ENCODE peak calls at places on chromosomes 3 and 15, in eight cellular contexts. L, N, M, Z, W, J, G and E are unnamed samples.

GRCh38 chr3:44554626-44555592 is at the start of gene ZKSCAN7:
- DNase-seq in N (peak), Z (no peak), W (peak), M (peak), J (no peak), G (no peak), L (peak), E (peak)

GRCh38 chr3:28915711-28916481 is 365.0 kb upstream of the RBMS3 start:
- DNase-seq in N (peak), G (peak), Z (no peak), L (peak), W (no peak), J (peak), M (peak), E (no peak)

GRCh38 chr3:45610129-45610528 is 15.6 kb downstream of the LIMD1 start:
- DNase-seq in J (no peak), L (no peak), Z (no peak), W (no peak), N (no peak), G (no peak), M (no peak), E (no peak)

GRCh38 chr3:133977568-133977967 is 52.2 kb downstream of the SLCO2A1 start:
- DNase-seq in L (peak), M (no peak), Z (no peak), G (no peak), W (no peak), J (no peak), N (no peak), E (peak)

GRCh38 chr3:39808467-39809180 is 785 bp upstream of the MYRIP start:
- DNase-seq in N (no peak), M (peak), W (peak), Z (no peak), J (no peak), G (no peak), L (peak), E (no peak)

GRCh38 chr3:134430950-134431445 is 54.8 kb downstream of the ANAPC13 start:
- DNase-seq in M (no peak), L (no peak), W (no peak), Z (no peak), N (peak), J (no peak), G (no peak), E (no peak)

GRCh38 chr15:74920472-74920871 is 13.8 kb upstream of the FAM219B start:
- DNase-seq in J (no peak), L (peak), N (peak), G (no peak), M (no peak), W (no peak), Z (no peak), E (no peak)

GRCh38 chr3:55585856-55586255 is 98.8 kb upstream of the WNT5A start:
- DNase-seq in N (no peak), Z (no peak), M (no peak), J (no peak), L (no peak), W (no peak), G (no peak), E (no peak)

GRCh38 chr3:14403636-14404395 is 1.4 kb downstream of the SLC6A6 start:
- DNase-seq in Z (no peak), W (no peak), L (peak), M (peak), G (no peak), N (no peak), J (no peak), E (peak)

DNA sequence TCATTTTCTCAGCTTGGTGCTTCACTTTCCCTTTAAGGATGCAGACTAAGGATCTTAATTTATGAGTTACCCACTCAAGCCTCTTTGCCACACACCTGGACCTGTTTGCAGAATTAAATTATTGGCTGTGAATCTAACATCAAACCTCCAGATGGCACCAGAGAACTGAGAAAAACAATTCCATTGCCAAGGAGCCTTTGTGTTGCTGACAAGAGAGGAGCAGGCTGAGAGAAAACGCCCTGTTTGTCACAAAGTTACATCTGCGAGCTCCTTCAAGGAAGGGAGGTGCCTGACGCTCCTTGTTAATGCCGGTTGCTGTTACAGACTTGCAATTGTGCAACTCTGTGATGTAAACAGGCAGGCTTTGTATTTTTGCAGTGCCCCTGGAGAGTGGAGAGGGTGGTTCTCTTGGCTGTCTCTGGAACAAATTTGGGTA is 36.3 kb upstream of the TMC3 start:
- DNase-seq in G (peak), J (peak), W (no peak), Z (peak), N (peak), M (peak), L (peak), E (peak)
- TF ChIP-seq CTCF in G (peak), J (peak), W (no peak), Z (peak), N (peak), M (peak), L (peak), E (peak)

GRCh38 chr15:95922431-95922830 is 408.1 kb upstream of the NR2F2 start:
- DNase-seq in J (no peak), N (no peak), Z (no peak), M (no peak), G (no peak), L (no peak), W (no peak), E (no peak)
- TF ChIP-seq CTCF in J (no peak), N (no peak), Z (no peak), M (no peak), G (no peak), L (no peak), W (no peak), E (no peak)

GRCh38 chr15:60582370-60583036 is 103.6 kb upstream of the ICE2 start:
- DNase-seq in M (no peak), Z (no peak), N (peak), J (no peak), L (peak), G (no peak), W (no peak), E (no peak)

GRCh38 chr15:60585743-60586708 is 107.1 kb upstream of the ICE2 start:
- DNase-seq in N (peak), Z (no peak), L (peak), W (peak), G (peak), M (peak), J (peak), E (peak)

GRCh38 chr15:60583194-60583593 is 104.3 kb upstream of the ICE2 start:
- DNase-seq in W (no peak), J (no peak), L (no peak), Z (no peak), G (no peak), M (no peak), N (no peak), E (no peak)

GRCh38 chr15:60584355-60585023 is 105.5 kb upstream of the ICE2 start:
- DNase-seq in N (no peak), J (no peak), W (no peak), Z (no peak), L (no peak), G (no peak), M (no peak), E (no peak)

GRCh38 chr15:60583946-60584345 is 105.0 kb upstream of the ICE2 start:
- DNase-seq in J (no peak), M (no peak), L (no peak), Z (no peak), W (no peak), N (no peak), G (no peak), E (no peak)
- TF ChIP-seq CTCF in J (no peak), M (no peak), L (no peak), Z (no peak), W (no peak), N (no peak), G (no peak), E (no peak)

GRCh38 chr3:88005066-88005465 is 53.7 kb downstream of the CGGBP1 start:
- DNase-seq in W (no peak), Z (peak), M (peak), N (no peak), G (peak), L (peak), J (no peak), E (no peak)
- TF ChIP-seq CTCF in W (no peak), Z (peak), M (peak), N (peak), G (no peak), L (peak), J (peak), E (peak)

GRCh38 chr15:90981681-90982080 is 12.7 kb downstream of the PRC1 start:
- DNase-seq in W (no peak), M (no peak), N (no peak), Z (no peak), G (no peak), J (no peak), L (no peak), E (no peak)
- TF ChIP-seq CTCF in W (no peak), M (no peak), N (no peak), Z (no peak), G (no peak), J (no peak), L (no peak), E (no peak)